ENCODE peak calls at places on chromosomes 4 and X, in nine cellular contexts. K is Calu3, F is OCI-LY7, J is upper lobe of right lung, P is colonic mucosa, Q is AG04450, S is RWPE1, A is transverse colon, E is stomach. U is an unnamed sample.

GRCh38 chrX:135596495-135596894 is 76.0 kb downstream of the INTS6L start:
- DNase-seq in K (peak), F (peak), J (peak), P (peak), Q (no peak), S (peak), A (peak), E (peak), U (no peak)

GRCh38 chrX:134692990-134693389 is 34.7 kb upstream of the PLAC1 start:
- DNase-seq in K (no peak), F (no peak), J (no peak), P (no peak), Q (no peak), S (peak), A (no peak), E (no peak), U (no peak)

GRCh38 chr4:123418486-123418931 is 21.9 kb downstream of the SPRY1 start:
- DNase-seq in K (peak), F (peak), J (no peak), P (no peak), Q (peak), S (peak), A (no peak), E (peak), U (peak)

GRCh38 chr4:44448548-44449443 is at the start of gene KCTD8:
- DNase-seq in K (peak), F (peak), J (peak), P (peak), Q (peak), S (peak), A (peak), E (peak), U (peak)

GRCh38 chr4:154743683-154744340 is at the start of gene LRAT:
- DNase-seq in K (peak), F (no peak), J (peak), P (peak), Q (no peak), S (peak), A (peak), E (peak), U (no peak)

GRCh38 chr4:1187182-1187581 is 14.8 kb upstream of the SPON2 start:
- DNase-seq in K (no peak), F (no peak), J (no peak), P (peak), Q (no peak), S (no peak), A (peak), E (peak), U (no peak)

GRCh38 chrX:50432760-50433377 is 37.8 kb downstream of the DGKK start:
- DNase-seq in K (no peak), F (no peak), J (no peak), P (no peak), Q (no peak), S (no peak), A (no peak), E (no peak), U (no peak)

GRCh38 chrX:26649534-26649933 is 433.6 kb downstream of the MAGEB5 start:
- DNase-seq in K (no peak), F (peak), J (no peak), P (no peak), Q (no peak), S (no peak), A (no peak), E (no peak), U (no peak)

GRCh38 chr4:165737309-165737972 is 135.6 kb upstream of the TLL1 start:
- DNase-seq in K (no peak), F (no peak), J (no peak), P (no peak), Q (no peak), S (no peak), A (no peak), E (no peak), U (no peak)

GRCh38 chr4:140331245-140331644 is 42.2 kb upstream of the SCOC start:
- DNase-seq in K (no peak), F (no peak), J (no peak), P (no peak), Q (no peak), S (no peak), A (no peak), E (no peak), U (no peak)

GRCh38 chr4:17958185-17958584 is 63.4 kb downstream of the LCORL start:
- DNase-seq in K (no peak), F (no peak), J (no peak), P (no peak), Q (no peak), S (no peak), A (no peak), E (no peak), U (no peak)

GRCh38 chrX:69196666-69197065 is 31.4 kb upstream of the PJA1 start:
- DNase-seq in K (no peak), F (no peak), J (no peak), P (no peak), Q (no peak), S (no peak), A (no peak), E (no peak), U (no peak)

GRCh38 chrX:47751670-47752069 is 85.0 kb upstream of the ZNF81 start:
- DNase-seq in K (peak), F (peak), J (peak), P (peak), Q (no peak), S (peak), A (peak), E (peak), U (no peak)

GRCh38 chr4:150173420-150173819 is 95.2 kb downstream of the DCLK2 start:
- DNase-seq in K (no peak), F (no peak), J (no peak), P (no peak), Q (no peak), S (no peak), A (no peak), E (no peak), U (peak)

GRCh38 chrX:154136627-154137161 is 7.3 kb upstream of the OPN1LW start:
- DNase-seq in K (peak), F (peak), J (peak), P (peak), Q (no peak), S (peak), A (peak), E (peak), U (no peak)

GRCh38 chrX:1507511-1508463 is 29.2 kb downstream of the P2RY8 start:
- DNase-seq in K (no peak), F (no peak), J (peak), P (no peak), Q (no peak), S (no peak), A (peak), E (no peak), U (no peak)
- TF ChIP-seq CTCF in K (no peak), F (no peak), J (no peak), P (no peak), Q (no peak), S (no peak), A (no peak), E (no peak), U (no peak)

GRCh38 chrX:131779313-131779712 is 235.4 kb downstream of the OR13H1 start:
- DNase-seq in K (no peak), F (no peak), J (no peak), P (no peak), Q (no peak), S (no peak), A (no peak), E (no peak), U (no peak)

GRCh38 chrX:131778269-131779218 is 234.7 kb downstream of the OR13H1 start:
- DNase-seq in K (no peak), F (no peak), J (no peak), P (peak), Q (no peak), S (no peak), A (peak), E (peak), U (peak)

GRCh38 chrX:131789664-131790063 is 233.4 kb upstream of the STK26 start:
- DNase-seq in K (no peak), F (no peak), J (no peak), P (no peak), Q (no peak), S (no peak), A (no peak), E (no peak), U (no peak)

GRCh38 chrX:131783555-131784338 is 239.4 kb upstream of the STK26 start:
- DNase-seq in K (no peak), F (no peak), J (no peak), P (peak), Q (no peak), S (no peak), A (peak), E (peak), U (peak)
- TF ChIP-seq CTCF in K (no peak), F (no peak), J (no peak), P (peak), Q (no peak), S (no peak), A (no peak), E (no peak), U (peak)

GRCh38 chr4:177033130-177033529 is 240.4 kb upstream of the VEGFC start:
- DNase-seq in K (no peak), F (no peak), J (no peak), P (no peak), Q (no peak), S (no peak), A (no peak), E (no peak), U (no peak)
- TF ChIP-seq CTCF in K (no peak), F (no peak), J (no peak), P (no peak), Q (peak), S (no peak), A (no peak), E (no peak), U (peak)

GRCh38 chr4:105632599-105632998 is 75.9 kb downstream of the INTS12 start:
- DNase-seq in K (no peak), F (no peak), J (no peak), P (no peak), Q (no peak), S (no peak), A (no peak), E (no peak), U (no peak)

GRCh38 chr4:105633241-105633640 is 75.2 kb downstream of the INTS12 start:
- DNase-seq in K (peak), F (no peak), J (no peak), P (no peak), Q (no peak), S (peak), A (no peak), E (peak), U (no peak)

GRCh38 chr4:105634402-105634801 is 74.1 kb downstream of the INTS12 start:
- DNase-seq in K (no peak), F (no peak), J (no peak), P (no peak), Q (no peak), S (no peak), A (no peak), E (no peak), U (no peak)

GRCh38 chr4:105630670-105631655 is 77.5 kb downstream of the INTS12 start:
- DNase-seq in K (no peak), F (no peak), J (no peak), P (no peak), Q (no peak), S (peak), A (no peak), E (no peak), U (no peak)

GRCh38 chr4:105631818-105632400 is 76.6 kb downstream of the INTS12 start:
- DNase-seq in K (no peak), F (no peak), J (no peak), P (no peak), Q (no peak), S (no peak), A (no peak), E (no peak), U (no peak)
- TF ChIP-seq CTCF in K (no peak), F (no peak), J (no peak), P (no peak), Q (no peak), S (no peak), A (peak), E (no peak), U (no peak)

GRCh38 chr4:176638992-176639391 is 153.7 kb downstream of the VEGFC start:
- DNase-seq in K (no peak), F (no peak), J (no peak), P (no peak), Q (no peak), S (peak), A (no peak), E (no peak), U (no peak)

GRCh38 chr4:176641237-176641636 is 151.5 kb downstream of the VEGFC start:
- DNase-seq in K (no peak), F (no peak), J (no peak), P (no peak), Q (no peak), S (no peak), A (no peak), E (no peak), U (no peak)

GRCh38 chr4:176646311-176646710 is 146.4 kb downstream of the VEGFC start:
- DNase-seq in K (no peak), F (no peak), J (no peak), P (no peak), Q (no peak), S (no peak), A (no peak), E (no peak), U (no peak)

GRCh38 chr4:176642472-176642871 is 150.2 kb downstream of the VEGFC start:
- DNase-seq in K (no peak), F (no peak), J (no peak), P (no peak), Q (no peak), S (no peak), A (no peak), E (no peak), U (no peak)
- TF ChIP-seq CTCF in K (no peak), F (no peak), J (no peak), P (no peak), Q (no peak), S (no peak), A (no peak), E (no peak), U (no peak)

DNA sequence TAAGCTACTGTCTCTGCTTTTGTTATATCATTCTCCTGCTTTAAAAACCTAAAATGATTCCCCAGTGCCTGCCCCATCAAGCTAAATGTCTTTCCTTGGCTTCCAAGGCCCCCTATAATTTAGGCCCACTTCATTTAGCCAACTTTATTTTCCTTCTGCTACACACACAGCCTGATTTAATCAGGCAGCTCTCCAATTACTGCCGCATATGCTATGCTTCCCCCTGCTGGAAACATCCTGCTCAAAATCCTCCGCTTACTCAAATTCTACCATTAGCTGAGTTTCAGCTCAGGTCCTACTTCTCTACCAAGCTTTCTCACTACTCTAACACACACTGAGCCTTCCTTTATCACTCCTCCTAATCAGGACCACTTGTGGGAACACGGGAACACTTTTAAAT is 17.0 kb downstream of the LAMP2 start:
- DNase-seq in K (no peak), F (peak), J (no peak), P (no peak), Q (no peak), S (peak), A (no peak), E (no peak), U (peak)
- TF ChIP-seq CTCF in K (no peak), F (peak), J (no peak), P (no peak), Q (peak), S (no peak), A (no peak), E (no peak), U (peak)

GRCh38 chr4:100908540-100908939 is 390.7 kb upstream of the EMCN start:
- DNase-seq in K (no peak), F (no peak), J (no peak), P (no peak), Q (no peak), S (no peak), A (no peak), E (no peak), U (no peak)

GRCh38 chr4:100913685-100914084 is 395.9 kb upstream of the EMCN start:
- DNase-seq in K (no peak), F (no peak), J (no peak), P (no peak), Q (no peak), S (no peak), A (no peak), E (no peak), U (no peak)

GRCh38 chr4:100906973-100907372 is 389.2 kb upstream of the EMCN start:
- DNase-seq in K (no peak), F (no peak), J (no peak), P (no peak), Q (no peak), S (no peak), A (no peak), E (no peak), U (no peak)

DNA sequence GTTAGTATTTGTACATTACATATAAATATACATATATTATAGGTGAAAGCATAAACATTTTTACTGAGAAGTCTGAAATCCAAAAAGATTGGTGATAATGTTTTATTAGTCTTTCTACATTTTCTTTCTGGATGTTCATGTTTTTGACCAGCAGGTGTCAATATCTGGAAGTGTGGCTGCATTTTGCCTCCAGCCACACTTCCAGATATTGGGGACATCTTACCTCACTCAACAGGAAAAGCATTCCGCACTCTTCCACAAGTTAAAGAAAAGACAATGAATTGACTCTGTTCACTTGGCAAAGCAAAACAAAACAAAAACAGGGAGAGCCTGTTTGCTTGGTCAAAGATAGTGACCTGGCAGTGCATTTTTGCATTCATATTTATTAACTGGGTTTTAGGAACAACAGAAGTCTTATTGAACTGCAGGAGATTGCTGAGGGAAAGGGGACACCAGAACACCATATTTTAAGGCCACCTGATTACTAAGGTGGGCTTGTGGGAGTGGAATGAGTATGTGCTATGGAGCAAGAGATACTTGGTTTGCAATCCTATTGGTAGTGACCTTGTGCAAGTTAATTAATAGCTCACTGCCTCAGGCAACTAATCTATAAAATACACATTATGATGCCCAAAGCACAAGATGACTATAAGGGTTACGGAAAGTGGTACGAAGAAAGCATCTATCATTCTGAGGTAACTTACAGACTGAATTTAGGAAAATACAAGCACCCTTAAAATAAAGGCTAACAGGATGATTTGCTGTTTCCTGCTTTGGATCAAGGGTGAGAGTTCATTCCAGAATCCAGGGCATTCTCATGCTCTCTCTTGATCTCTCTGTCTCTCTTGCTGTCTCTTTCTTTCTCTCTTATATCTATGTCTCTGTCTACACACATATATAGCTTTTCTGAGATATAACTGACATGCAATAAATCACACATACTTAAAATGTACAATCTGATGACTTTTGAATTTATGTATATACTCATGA is 389.9 kb upstream of the EMCN start:
- DNase-seq in K (peak), F (no peak), J (no peak), P (no peak), Q (no peak), S (peak), A (no peak), E (no peak), U (no peak)
- TF ChIP-seq CTCF in K (no peak), F (peak), J (peak), P (peak), Q (peak), S (peak), A (peak), E (no peak), U (peak)

GRCh38 chrX:103918050-103918449 is 44.4 kb upstream of the TMSB15B start:
- DNase-seq in K (peak), F (peak), J (no peak), P (peak), Q (no peak), S (peak), A (peak), E (peak), U (peak)
- TF ChIP-seq CTCF in K (peak), F (peak), J (peak), P (peak), Q (peak), S (peak), A (peak), E (no peak), U (peak)

GRCh38 chr4:21134994-21135393 is 434.7 kb downstream of the PACRGL start:
- DNase-seq in K (no peak), F (no peak), J (no peak), P (no peak), Q (no peak), S (no peak), A (no peak), E (no peak), U (peak)
- TF ChIP-seq CTCF in K (no peak), F (peak), J (peak), P (peak), Q (no peak), S (no peak), A (peak), E (no peak), U (no peak)